ENCODE peak calls at places on chromosomes 3 and 15, in four cellular contexts. P is GM12878, I is HepG2, G is K562. L is an unnamed sample.
A peak's percentile ranks its signal among the peaks of the same experiment; 100 is the strongest.

GRCh38 chr3:146164951-146165350 is 4.0 kb upstream of the PLOD2 start:
- DNase-seq in P (no peak), I (no peak), G (no peak), L (no peak)

GRCh38 chr15:64635486-64635815 is 139.9 kb downstream of the RBPMS2 start:
- DNase-seq in P (peak; percentile 73), I (peak; percentile 42), G (peak; percentile 21), L (no peak)

GRCh38 chr15:66154581-66154980 is 99.0 kb downstream of the MEGF11 start:
- DNase-seq in P (no peak), I (no peak), G (no peak), L (no peak)

GRCh38 chr3:31412832-31413231 is 119.9 kb upstream of the STT3B start:
- DNase-seq in P (no peak), I (no peak), G (no peak), L (no peak)

GRCh38 chr3:16033889-16034687 is 140.4 kb upstream of the GALNT15 start:
- DNase-seq in P (no peak), I (no peak), G (no peak), L (no peak)

GRCh38 chr3:18086078-18086477 is 339.1 kb downstream of the SATB1 start:
- DNase-seq in P (no peak), I (no peak), G (no peak), L (no peak)

GRCh38 chr3:144127014-144127413 is 155.4 kb downstream of the DIPK2A start:
- DNase-seq in P (no peak), I (no peak), G (no peak), L (no peak)

GRCh38 chr15:101521563-101521962 is 32.1 kb upstream of the PCSK6 start:
- DNase-seq in P (no peak), I (no peak), G (no peak), L (no peak)

GRCh38 chr3:32815812-32816438 is 1.9 kb upstream of the TRIM71 start:
- DNase-seq in P (no peak), I (no peak), G (no peak), L (no peak)

GRCh38 chr3:153756816-153757215 is 364.4 kb upstream of the ARHGEF26 start:
- DNase-seq in P (no peak), I (no peak), G (no peak), L (no peak)

GRCh38 chr3:113436794-113437193 is 4.5 kb downstream of the CFAP44 start:
- DNase-seq in P (no peak), I (no peak), G (no peak), L (no peak)

GRCh38 chr15:63122002-63122893 is 587 bp downstream of the LACTB start:
- DNase-seq in P (peak; percentile 44), I (peak; percentile 73), G (peak; percentile 86), L (peak; percentile 83)

GRCh38 chr3:42490243-42490642 is 12.2 kb upstream of the VIPR1 start:
- DNase-seq in P (peak; percentile 77), I (no peak), G (no peak), L (no peak)

GRCh38 chr3:169243579-169243978 is 419.9 kb downstream of the MECOM start:
- DNase-seq in P (no peak), I (no peak), G (no peak), L (no peak)

GRCh38 chr3:173065543-173065970 is 75.5 kb downstream of the SPATA16 start:
- DNase-seq in P (no peak), I (no peak), G (no peak), L (no peak)

GRCh38 chr3:139127101-139127500 is 82.4 kb upstream of the PRR23C start:
- DNase-seq in P (no peak), I (no peak), G (peak; percentile 38), L (no peak)

GRCh38 chr15:90481023-90481422 is 48.7 kb upstream of the CRTC3 start:
- DNase-seq in P (no peak), I (no peak), G (no peak), L (no peak)

GRCh38 chr15:82570721-82571519 is 30.7 kb upstream of the RPS17 start:
- DNase-seq in P (no peak), I (no peak), G (no peak), L (no peak)

GRCh38 chr15:99431661-99432091 is 134.1 kb upstream of the MEF2A start:
- DNase-seq in P (no peak), I (no peak), G (no peak), L (no peak)

GRCh38 chr3:65575376-65575840 is 463.3 kb downstream of the MAGI1 start:
- DNase-seq in P (no peak), I (peak; percentile 38), G (no peak), L (no peak)

GRCh38 chr15:36936652-36937051 is 163.7 kb downstream of the MEIS2 start:
- DNase-seq in P (no peak), I (no peak), G (no peak), L (no peak)

DNA sequence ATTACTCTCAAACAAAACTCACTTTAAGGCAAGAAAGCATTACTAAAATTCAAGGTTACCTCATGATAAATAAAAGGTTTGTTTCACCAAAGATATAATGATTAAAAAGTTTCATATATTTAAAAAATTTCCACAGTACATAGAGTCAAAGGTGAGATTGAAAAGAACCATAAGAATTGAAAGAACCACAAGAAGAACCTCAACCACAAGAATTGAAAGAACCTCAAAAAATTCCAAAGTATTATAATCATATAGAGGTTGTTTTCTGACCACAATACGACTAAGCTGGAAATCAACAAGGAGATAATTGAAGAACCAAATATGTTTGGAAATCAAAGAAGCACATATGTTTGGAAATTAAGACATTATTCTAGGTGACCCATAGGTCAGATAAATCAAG is 52.7 kb downstream of the SLC25A36 start:
- DNase-seq in P (no peak), I (no peak), G (no peak), L (no peak)
- TF ChIP-seq FOXM1 in P (no peak), I (no peak), G (no peak), L (no peak)

GRCh38 chr3:119308355-119308754 is 14.2 kb downstream of the ARHGAP31 start:
- DNase-seq in P (no peak), I (no peak), G (no peak), L (no peak)
- TF ChIP-seq SP1 in P (no peak), I (no peak), G (no peak), L (no peak)

GRCh38 chr3:187763850-187764648 is 18.8 kb upstream of the BCL6 start:
- DNase-seq in P (no peak), I (no peak), G (no peak), L (no peak)
- TF ChIP-seq FOXM1 in P (no peak), I (no peak), G (no peak), L (no peak)

DNA sequence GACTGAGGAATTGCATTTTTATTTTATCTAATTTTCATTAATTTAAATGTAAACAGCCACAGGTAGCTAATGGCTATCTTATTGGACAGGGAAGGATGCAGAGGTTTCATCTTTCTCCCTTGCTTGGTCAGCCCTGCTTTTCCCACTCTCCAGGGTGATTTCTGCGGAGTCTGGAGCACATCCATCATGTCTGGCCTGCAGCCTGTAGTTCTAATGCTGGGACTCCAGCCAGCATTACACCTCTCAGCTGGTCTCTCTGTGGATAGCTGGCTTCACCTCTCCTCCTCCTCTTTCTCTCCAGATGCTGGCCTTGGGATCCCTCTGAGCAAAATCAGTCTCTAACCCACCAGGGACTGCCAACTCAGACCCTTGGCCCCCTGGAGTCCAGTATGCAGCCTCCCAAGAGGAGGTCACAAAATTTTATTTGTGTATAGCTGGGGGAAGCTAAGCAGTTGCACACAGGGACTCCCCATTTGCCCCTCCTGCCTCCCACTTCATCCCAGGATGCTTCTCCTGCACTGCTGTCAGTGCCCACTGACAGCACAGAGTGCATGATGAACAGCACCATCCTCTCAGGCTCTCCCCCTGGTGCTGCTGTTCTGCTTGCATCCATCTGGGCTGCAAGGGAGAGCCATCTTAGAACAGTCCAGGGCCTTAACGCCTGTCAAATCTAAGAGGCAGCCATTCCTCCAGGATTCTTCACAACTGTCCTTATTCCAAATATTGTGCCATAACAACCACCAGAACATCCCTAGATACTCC is 1.7 kb downstream of the BFSP2 start:
- DNase-seq in P (no peak), I (no peak), G (no peak), L (no peak)
- TF ChIP-seq SP1 in P (no peak), I (no peak), G (no peak), L (no peak)

GRCh38 chr3:186096295-186096694 is 12.6 kb downstream of the ETV5 start:
- DNase-seq in P (no peak), I (no peak), G (peak; percentile 51), L (no peak)
- TF ChIP-seq FOXM1 in P (no peak), I (no peak), G (no peak), L (no peak)

DNA sequence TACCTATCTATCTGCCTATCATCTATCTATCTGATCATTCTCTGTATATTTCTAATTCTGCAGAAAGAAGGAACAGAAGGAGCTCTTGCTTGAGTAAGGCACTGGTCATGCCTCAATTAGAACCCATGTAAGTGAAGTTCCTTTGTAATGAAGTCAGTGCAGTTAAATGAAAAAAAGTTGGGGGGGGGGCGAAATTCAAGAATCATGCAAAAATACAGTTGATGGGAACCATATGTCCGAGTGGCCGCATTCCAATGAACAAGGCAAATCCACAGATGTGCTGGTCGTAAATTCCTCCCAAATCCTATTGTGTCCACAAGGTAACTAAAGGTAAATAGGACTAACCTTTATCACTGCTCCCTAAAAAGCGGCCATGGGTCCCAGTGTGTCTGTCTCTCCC is 56.5 kb upstream of the EPHB3 start:
- DNase-seq in P (no peak), I (no peak), G (no peak), L (no peak)
- TF ChIP-seq SP1 in P (no peak), I (no peak), G (no peak), L (no peak)

GRCh38 chr15:51054535-51054934 is 40.2 kb downstream of the TNFAIP8L3 start:
- DNase-seq in P (no peak), I (no peak), G (no peak), L (no peak)
- TF ChIP-seq FOXM1 in P (no peak), I (no peak), G (no peak), L (no peak)

GRCh38 chr15:60572462-60573214 is 93.7 kb upstream of the ICE2 start:
- DNase-seq in P (no peak), I (no peak), G (no peak), L (no peak)
- TF ChIP-seq SP1 in P (no peak), I (no peak), G (no peak), L (no peak)

DNA sequence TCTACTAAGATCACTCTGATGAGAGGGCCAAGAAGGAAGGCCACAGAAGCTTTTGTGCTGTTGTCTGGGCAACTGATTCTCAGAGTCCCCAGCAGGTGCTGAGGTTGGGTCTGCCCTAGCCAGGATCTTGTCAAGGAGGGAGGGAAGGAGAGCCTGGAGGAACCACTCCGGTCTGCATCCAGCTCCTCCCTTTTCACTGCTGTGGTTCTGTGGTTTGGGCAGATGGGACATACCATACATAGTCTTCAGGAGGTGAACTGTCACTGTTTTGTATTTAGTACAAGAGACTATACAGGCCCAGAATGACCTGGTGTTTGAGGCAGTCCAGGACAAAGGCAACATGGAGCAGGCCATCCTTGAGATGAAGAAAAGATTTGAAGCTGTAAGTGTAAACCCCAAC is 21.9 kb downstream of the C3orf62 start:
- DNase-seq in P (no peak), I (no peak), G (no peak), L (no peak)
- TF ChIP-seq FOXM1 in P (no peak), I (no peak), G (no peak), L (no peak)